ENCODE peak calls at places on chromosomes 6 and 20, in nine cellular contexts. D, S, N, L, V, K, A, U and J are unnamed samples.

GRCh38 chr6:26220353-26220970 is 133.2 kb downstream of the HFE start:
- DNase-seq in L (no peak), U (no peak), S (peak), K (no peak), V (no peak), N (no peak), A (no peak), D (no peak), J (no peak)

GRCh38 chr6:70371454-70372105 is 41.7 kb upstream of the FAM135A start:
- DNase-seq in N (no peak), V (peak), A (peak), L (no peak), U (no peak), S (peak), D (no peak), K (no peak), J (peak)

GRCh38 chr20:3857405-3857804 is 10.8 kb downstream of the MAVS start:
- DNase-seq in A (no peak), N (no peak), U (no peak), V (no peak), S (no peak), L (no peak), K (no peak), D (no peak), J (no peak)

GRCh38 chr6:72861935-72862432 is 240.1 kb downstream of the KCNQ5 start:
- DNase-seq in V (peak), N (peak), S (no peak), L (peak), A (peak), U (no peak), D (peak), K (no peak), J (peak)

GRCh38 chr20:10643560-10643873 is 30.3 kb downstream of the JAG1 start:
- DNase-seq in U (no peak), D (no peak), K (no peak), S (no peak), N (no peak), V (no peak), L (no peak), A (no peak), J (no peak)

GRCh38 chr6:122736606-122737005 is 42.9 kb upstream of the FABP7 start:
- DNase-seq in D (no peak), L (no peak), N (no peak), K (no peak), U (no peak), V (no peak), A (no peak), S (no peak), J (no peak)

GRCh38 chr6:127690092-127690491 is 113.1 kb downstream of the C6orf58 start:
- DNase-seq in V (peak), K (no peak), N (no peak), D (no peak), U (no peak), A (peak), S (no peak), L (no peak), J (no peak)

GRCh38 chr6:69780585-69781178 is 16.1 kb downstream of the LMBRD1 start:
- DNase-seq in K (peak), V (no peak), L (no peak), U (no peak), D (no peak), S (no peak), A (no peak), N (no peak), J (no peak)

GRCh38 chr6:30881987-30882763 is 2.1 kb upstream of the DDR1 start:
- DNase-seq in A (peak), U (no peak), D (no peak), V (peak), S (peak), N (no peak), K (no peak), L (no peak), J (no peak)

GRCh38 chr6:2471474-2471873 is 226.1 kb upstream of the GMDS start:
- DNase-seq in V (no peak), N (no peak), U (no peak), A (no peak), L (no peak), S (no peak), D (no peak), K (no peak), J (no peak)

GRCh38 chr6:167827588-167828324 is 1.0 kb downstream of the AFDN start:
- DNase-seq in K (peak), V (peak), D (no peak), L (peak), A (peak), N (peak), U (no peak), S (peak), J (peak)

GRCh38 chr20:32017711-32018251 is 7.5 kb downstream of the CCM2L start:
- DNase-seq in L (no peak), K (peak), V (no peak), U (no peak), N (no peak), A (no peak), D (no peak), S (peak), J (peak)

GRCh38 chr6:137970368-137970767 is 103.3 kb downstream of the TNFAIP3 start:
- DNase-seq in K (no peak), D (no peak), U (no peak), N (no peak), S (peak), L (no peak), V (no peak), A (no peak), J (peak)

GRCh38 chr6:100913400-100914276 is 32.5 kb upstream of the ASCC3 start:
- DNase-seq in K (no peak), N (no peak), D (no peak), V (no peak), U (no peak), S (no peak), L (no peak), A (no peak), J (no peak)

GRCh38 chr6:135935951-135936601 is 84.6 kb downstream of the PDE7B start:
- DNase-seq in A (peak), L (no peak), D (peak), V (peak), S (no peak), K (no peak), U (no peak), N (no peak), J (no peak)

GRCh38 chr6:43427406-43428111 is at the start of gene ABCC10:
- DNase-seq in S (peak), N (peak), V (peak), U (peak), L (peak), K (peak), A (peak), D (peak), J (peak)

GRCh38 chr6:156425374-156425773 is 351.8 kb upstream of the ARID1B start:
- DNase-seq in K (no peak), V (peak), S (no peak), N (no peak), L (no peak), A (peak), U (no peak), D (no peak), J (no peak)

GRCh38 chr20:24781061-24781980 is 167.7 kb upstream of the CST7 start:
- DNase-seq in A (peak), L (peak), S (peak), U (no peak), K (no peak), D (no peak), V (peak), N (peak), J (peak)

GRCh38 chr6:35173068-35174042 is 32.2 kb upstream of the TCP11 start:
- DNase-seq in N (no peak), V (no peak), K (no peak), A (no peak), L (no peak), D (no peak), U (no peak), S (no peak), J (peak)

GRCh38 chr6:107534762-107535161 is 44.8 kb downstream of the SOBP start:
- DNase-seq in L (no peak), D (no peak), A (no peak), U (no peak), N (no peak), S (no peak), K (no peak), V (no peak), J (no peak)

GRCh38 chr20:43987531-43987930 is 72.9 kb downstream of the TOX2 start:
- DNase-seq in U (no peak), K (no peak), L (no peak), S (no peak), V (no peak), N (no peak), A (no peak), D (no peak), J (no peak)

GRCh38 chr6:150897400-150897943 is 32.0 kb downstream of the MTHFD1L start:
- DNase-seq in L (no peak), S (no peak), K (no peak), U (peak), D (no peak), A (no peak), N (no peak), V (no peak), J (peak)

GRCh38 chr20:32681175-32682084 is 7.7 kb upstream of the C20orf203 start:
- DNase-seq in K (no peak), D (no peak), N (no peak), U (no peak), A (no peak), S (peak), V (peak), L (no peak), J (no peak)

GRCh38 chr20:14117768-14118167 is 122.5 kb downstream of the MACROD2 start:
- DNase-seq in A (no peak), K (no peak), L (no peak), S (no peak), D (no peak), V (no peak), U (no peak), N (no peak), J (no peak)

GRCh38 chr6:25138024-25138696 is 141.0 kb upstream of the CARMIL1 start:
- DNase-seq in L (peak), U (peak), K (no peak), A (peak), D (peak), V (peak), S (peak), N (peak), J (peak)

GRCh38 chr6:164183556-164184123 is 769.1 kb downstream of the QKI start:
- DNase-seq in L (no peak), V (no peak), D (no peak), U (no peak), S (no peak), N (no peak), K (no peak), A (no peak), J (no peak)

GRCh38 chr20:50274570-50275430 is 84.2 kb downstream of the CEBPB start:
- DNase-seq in A (no peak), U (peak), K (no peak), L (peak), N (peak), S (no peak), V (no peak), D (peak), J (no peak)

GRCh38 chr20:5118220-5119142 is 1.3 kb downstream of the PCNA start:
- DNase-seq in D (no peak), S (peak), U (no peak), L (no peak), K (no peak), V (no peak), A (no peak), N (no peak), J (no peak)

GRCh38 chr6:107064579-107065065 is 36.6 kb downstream of the MTRES1 start:
- DNase-seq in K (peak), N (no peak), D (no peak), S (no peak), V (peak), U (no peak), L (peak), A (peak), J (peak)

GRCh38 chr6:21511891-21512550 is 81.5 kb upstream of the SOX4 start:
- DNase-seq in A (no peak), K (no peak), D (no peak), N (no peak), L (no peak), V (no peak), S (no peak), U (no peak), J (no peak)

GRCh38 chr20:38986663-38987062 is 24.5 kb downstream of the DHX35 start:
- DNase-seq in U (no peak), L (no peak), S (no peak), D (no peak), A (peak), K (no peak), V (peak), N (no peak), J (peak)

GRCh38 chr6:33072508-33073100 is 845 bp downstream of the HLA-DPA1 start:
- DNase-seq in U (no peak), N (no peak), K (no peak), A (no peak), D (no peak), L (no peak), S (peak), V (no peak), J (no peak)

GRCh38 chr20:52404676-52405075 is 213.1 kb upstream of the ZFP64 start:
- DNase-seq in A (no peak), N (no peak), U (no peak), L (no peak), V (no peak), S (no peak), D (no peak), K (no peak), J (no peak)

GRCh38 chr20:2236266-2236665 is 59.5 kb upstream of the TGM3 start:
- DNase-seq in N (no peak), U (no peak), A (peak), L (no peak), K (no peak), D (no peak), V (peak), S (no peak), J (no peak)

GRCh38 chr20:2240835-2241234 is 55.0 kb upstream of the TGM3 start:
- DNase-seq in L (no peak), V (no peak), D (no peak), S (no peak), U (no peak), A (no peak), K (no peak), N (no peak), J (no peak)

GRCh38 chr20:2238601-2239000 is 57.2 kb upstream of the TGM3 start:
- DNase-seq in A (no peak), V (no peak), U (no peak), L (peak), K (no peak), S (no peak), D (no peak), N (no peak), J (no peak)

GRCh38 chr20:2234788-2235187 is 61.0 kb upstream of the TGM3 start:
- DNase-seq in K (no peak), S (no peak), L (no peak), V (peak), D (no peak), N (no peak), A (no peak), U (no peak), J (no peak)

DNA sequence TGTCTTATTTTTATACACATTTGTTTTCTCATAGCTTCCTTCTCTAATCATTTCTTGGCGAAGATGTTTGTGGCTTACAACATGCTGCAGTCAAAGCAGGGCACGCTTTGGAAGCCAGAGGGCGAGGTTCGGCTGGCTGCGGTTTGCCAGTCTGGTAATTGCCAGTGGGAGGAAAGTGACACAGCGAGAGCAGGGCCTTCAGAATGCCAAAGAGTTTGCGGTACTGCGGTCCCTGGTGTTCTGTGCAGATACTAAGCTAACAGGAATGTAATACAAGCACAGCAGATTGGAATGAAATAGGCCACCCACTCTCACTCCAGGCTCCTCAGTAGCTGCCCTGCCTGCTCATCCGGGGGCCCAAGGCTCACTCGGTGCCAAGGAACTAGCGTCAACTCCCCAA is 58.7 kb upstream of the TGM3 start:
- DNase-seq in N (peak), A (peak), L (peak), D (peak), U (peak), K (peak), S (no peak), V (peak), J (no peak)
- H3K4me3 ChIP-seq in N (no peak), A (no peak), L (no peak), D (no peak), U (no peak), K (no peak), S (no peak), V (no peak), J (no peak)

DNA sequence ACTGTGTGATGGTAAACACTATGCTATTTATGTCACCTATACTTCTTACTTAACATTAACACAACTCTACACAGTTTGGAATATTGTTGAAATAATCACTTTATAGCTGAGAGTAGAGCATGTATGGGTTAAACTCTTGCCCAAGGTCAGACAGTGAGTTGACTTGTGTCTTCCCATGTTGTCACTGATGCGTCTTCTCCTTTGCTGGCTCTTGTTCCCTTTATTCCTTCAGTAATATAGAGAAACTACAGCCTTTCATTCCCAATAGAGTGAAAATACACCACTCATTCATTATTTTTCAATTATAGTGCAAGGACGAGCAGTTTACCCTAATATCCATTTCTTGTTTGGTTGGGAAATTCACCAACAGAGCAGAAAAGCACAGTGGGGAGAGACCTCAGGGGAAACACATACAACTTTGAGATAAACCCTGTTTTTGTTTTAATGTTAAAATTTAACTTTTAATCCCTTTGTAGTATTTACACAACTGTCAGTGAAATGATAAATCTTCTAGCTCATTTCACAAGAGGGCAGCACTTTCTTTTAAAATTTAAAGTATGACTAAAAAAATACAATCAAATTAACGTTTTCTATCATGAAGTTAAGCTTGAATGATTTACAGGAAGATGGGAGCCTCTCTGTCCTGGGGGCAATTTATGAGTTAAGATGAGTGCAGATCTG is 363.0 kb downstream of the UTRN start:
- DNase-seq in A (no peak), N (no peak), U (no peak), D (no peak), K (no peak), V (no peak), S (no peak), L (no peak), J (no peak)
- TF ChIP-seq CTCF in A (no peak), N (no peak), U (no peak), D (no peak), K (no peak), V (no peak), S (no peak), L (peak), J (no peak)

GRCh38 chr6:17865798-17866725 is 121.4 kb downstream of the KIF13A start:
- DNase-seq in A (peak), L (no peak), V (peak), D (peak), N (peak), U (peak), K (no peak), S (no peak), J (no peak)

GRCh38 chr6:17867880-17868279 is 119.6 kb downstream of the KIF13A start:
- DNase-seq in V (peak), U (no peak), D (no peak), K (peak), A (peak), N (no peak), S (no peak), L (no peak), J (no peak)

GRCh38 chr6:17866876-17867444 is 120.5 kb downstream of the KIF13A start:
- DNase-seq in K (no peak), U (no peak), S (no peak), A (peak), V (peak), D (no peak), N (no peak), L (no peak), J (no peak)

GRCh38 chr6:17863971-17864754 is 123.3 kb downstream of the KIF13A start:
- DNase-seq in L (no peak), D (peak), U (no peak), A (peak), V (peak), N (peak), K (no peak), S (no peak), J (no peak)

DNA sequence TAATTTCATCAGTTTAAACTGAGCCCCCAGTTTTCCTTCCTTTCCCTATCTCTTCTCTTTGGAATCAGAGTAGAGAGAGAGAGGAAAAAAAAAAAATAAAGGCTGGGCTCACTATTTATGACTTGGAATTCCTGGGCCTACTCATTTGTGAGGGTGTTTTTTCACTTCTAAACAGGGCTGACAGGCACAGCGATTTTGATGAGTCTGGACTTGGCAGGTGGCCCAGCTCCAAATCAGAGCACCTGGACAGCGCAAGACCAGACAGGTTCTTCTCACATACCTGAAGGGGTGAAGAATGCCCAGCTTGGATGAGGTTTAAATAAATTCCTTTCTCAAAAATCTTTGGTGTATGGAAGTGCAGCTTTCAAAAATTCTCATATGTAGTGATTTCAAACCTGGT is 122.2 kb downstream of the KIF13A start:
- DNase-seq in K (peak), N (no peak), A (no peak), U (no peak), D (no peak), L (no peak), S (no peak), V (no peak), J (no peak)
- H3K4me3 ChIP-seq in K (no peak), N (no peak), A (no peak), U (no peak), D (no peak), L (no peak), S (no peak), V (no peak), J (no peak)

GRCh38 chr20:61389077-61389476 is 137.0 kb downstream of the CDH4 start:
- DNase-seq in K (no peak), A (no peak), S (no peak), U (no peak), D (no peak), L (no peak), V (no peak), N (no peak), J (no peak)
- TF ChIP-seq CTCF in K (no peak), A (no peak), S (no peak), U (no peak), D (no peak), L (no peak), V (no peak), N (no peak), J (no peak)